ENCODE peak calls at places on chromosomes 4 and X, in five cellular contexts. K, E, O, D and M are unnamed samples.

GRCh38 chrX:135185795-135186443 is 14.7 kb upstream of the CT55 start:
- DNase-seq in K (peak), E (peak), O (peak), D (peak), M (peak)

GRCh38 chr4:73653695-73654106 is 33.5 kb upstream of the RASSF6 start:
- DNase-seq in K (peak), E (no peak), O (no peak), D (peak), M (peak)

GRCh38 chrX:131827935-131828334 is 195.2 kb upstream of the STK26 start:
- DNase-seq in K (peak), E (no peak), O (no peak), D (peak), M (peak)

GRCh38 chr4:152255437-152255836 is 280.5 kb downstream of the FBXW7 start:
- DNase-seq in K (no peak), E (no peak), O (no peak), D (peak), M (peak)

GRCh38 chrX:24659646-24660045 is 12.5 kb upstream of the PCYT1B start:
- DNase-seq in K (no peak), E (no peak), O (no peak), D (no peak), M (no peak)

GRCh38 chrX:11329016-11329415 is 35.8 kb downstream of the AMELX start:
- DNase-seq in K (no peak), E (no peak), O (no peak), D (peak), M (peak)

GRCh38 chr4:60724623-60725022 is 475.5 kb upstream of the ADGRL3 start:
- DNase-seq in K (no peak), E (peak), O (no peak), D (no peak), M (no peak)

GRCh38 chrX:129495941-129496340 is 27.3 kb downstream of the SMARCA1 start:
- DNase-seq in K (no peak), E (no peak), O (no peak), D (no peak), M (no peak)

GRCh38 chrX:123917069-123917468 is 44.4 kb upstream of the STAG2 start:
- DNase-seq in K (no peak), E (no peak), O (no peak), D (no peak), M (no peak)

GRCh38 chr4:126427781-126428360 is 1113.1 kb downstream of the FAT4 start:
- DNase-seq in K (no peak), E (no peak), O (no peak), D (no peak), M (no peak)

GRCh38 chr4:90441770-90442169 is 314.6 kb downstream of the CCSER1 start:
- DNase-seq in K (no peak), E (no peak), O (no peak), D (no peak), M (no peak)

GRCh38 chr4:121096629-121097028 is 24.3 kb upstream of the NDNF start:
- DNase-seq in K (peak), E (peak), O (no peak), D (peak), M (peak)

GRCh38 chrX:136635235-136635634 is 12.7 kb upstream of the CD40LG start:
- DNase-seq in K (no peak), E (no peak), O (no peak), D (no peak), M (no peak)

GRCh38 chr4:137474711-137475301 is 57.5 kb downstream of the PCDH18 start:
- DNase-seq in K (no peak), E (no peak), O (no peak), D (no peak), M (no peak)

GRCh38 chr4:167032876-167033275 is 201.4 kb downstream of the SPOCK3 start:
- DNase-seq in K (no peak), E (no peak), O (no peak), D (no peak), M (peak)

GRCh38 chrX:9390693-9391368 is 74.0 kb upstream of the TBL1X start:
- DNase-seq in K (no peak), E (no peak), O (no peak), D (no peak), M (no peak)

GRCh38 chrX:104318330-104319009 is 63.7 kb upstream of the ESX1 start:
- DNase-seq in K (no peak), E (no peak), O (no peak), D (peak), M (peak)

GRCh38 chr4:168797176-168797575 is 212.9 kb downstream of the CBR4 start:
- DNase-seq in K (no peak), E (no peak), O (no peak), D (peak), M (peak)

GRCh38 chr4:183288955-183289354 is 31.1 kb downstream of the CLDN22 start:
- DNase-seq in K (no peak), E (no peak), O (no peak), D (peak), M (no peak)

GRCh38 chrX:13899607-13900006 is 82.7 kb upstream of the GPM6B start:
- DNase-seq in K (no peak), E (peak), O (no peak), D (peak), M (peak)

GRCh38 chr4:146368209-146368608 is 153.5 kb downstream of the SLC10A7 start:
- DNase-seq in K (no peak), E (no peak), O (peak), D (peak), M (peak)

GRCh38 chrX:108420481-108420880 is 17.7 kb downstream of the COL4A6 start:
- DNase-seq in K (no peak), E (no peak), O (no peak), D (no peak), M (no peak)

GRCh38 chr4:25002679-25003078 is 28.1 kb downstream of the LGI2 start:
- DNase-seq in K (no peak), E (no peak), O (no peak), D (no peak), M (peak)

GRCh38 chrX:9745417-9746115 is 20.1 kb downstream of the GPR143 start:
- DNase-seq in K (peak), E (no peak), O (no peak), D (peak), M (peak)

GRCh38 chr4:119729815-119730643 is 101.4 kb upstream of the PDE5A start:
- DNase-seq in K (no peak), E (peak), O (no peak), D (peak), M (peak)

GRCh38 chrX:149004936-149005335 is 500.2 kb downstream of the IDS start:
- DNase-seq in K (no peak), E (no peak), O (no peak), D (no peak), M (no peak)

GRCh38 chr4:25088342-25088952 is 57.7 kb upstream of the LGI2 start:
- DNase-seq in K (no peak), E (no peak), O (peak), D (no peak), M (no peak)